ENCODE peak calls at places on chromosome 5, in seven cellular contexts. A is Peyer's patch, S is lower lobe of right lung, I is AG04450, J is tibial nerve, V is fibroblast of lung, F is stomach. H is an unnamed sample.

GRCh38 chr5:52947851-52948250 is 41.3 kb upstream of the ITGA2 start:
- DNase-seq in A (no peak), S (no peak), I (no peak), J (no peak), V (no peak), F (no peak), H (no peak)

GRCh38 chr5:150640311-150641005 is at the start of gene SYNPO:
- DNase-seq in A (no peak), S (no peak), I (peak; percentile 80), J (peak; percentile 74), V (peak; percentile 95), F (peak; percentile 53), H (no peak)

GRCh38 chr5:179862296-179862695 is 3.7 kb upstream of the MRNIP start:
- DNase-seq in A (no peak), S (no peak), I (no peak), J (no peak), V (no peak), F (no peak), H (no peak)

GRCh38 chr5:134585966-134586365 is 46.7 kb downstream of the SAR1B start:
- DNase-seq in A (no peak), S (no peak), I (no peak), J (no peak), V (no peak), F (no peak), H (no peak)

GRCh38 chr5:134570886-134571285 is 45.4 kb downstream of the JADE2 start:
- DNase-seq in A (no peak), S (no peak), I (no peak), J (no peak), V (no peak), F (no peak), H (no peak)

GRCh38 chr5:97167435-97167834 is 15.6 kb downstream of the RIOK2 start:
- DNase-seq in A (no peak), S (no peak), I (no peak), J (no peak), V (no peak), F (no peak), H (no peak)

GRCh38 chr5:131379071-131379538 is 115.3 kb downstream of the CDC42SE2 start:
- DNase-seq in A (no peak), S (no peak), I (no peak), J (no peak), V (peak; percentile 15), F (no peak), H (no peak)

GRCh38 chr5:173326501-173326960 is 1.7 kb downstream of the STC2 start:
- DNase-seq in A (no peak), S (no peak), I (peak; percentile 72), J (no peak), V (peak; percentile 90), F (no peak), H (no peak)

GRCh38 chr5:138793481-138794010 is 40.3 kb downstream of the CTNNA1 start:
- DNase-seq in A (no peak), S (no peak), I (no peak), J (no peak), V (peak; percentile 30), F (no peak), H (no peak)

GRCh38 chr5:471750-472058 is 28.7 kb downstream of the EXOC3 start:
- DNase-seq in A (no peak), S (no peak), I (no peak), J (no peak), V (no peak), F (no peak), H (no peak)

GRCh38 chr5:134600600-134600999 is 32.0 kb downstream of the SAR1B start:
- DNase-seq in A (no peak), S (no peak), I (peak; percentile 45), J (no peak), V (no peak), F (no peak), H (no peak)

GRCh38 chr5:159469496-159470370 is 139.4 kb upstream of the IL12B start:
- DNase-seq in A (no peak), S (no peak), I (no peak), J (no peak), V (no peak), F (no peak), H (peak; percentile 38)

GRCh38 chr5:61319388-61320146 is 12.5 kb upstream of the ZSWIM6 start:
- DNase-seq in A (peak; percentile 50), S (no peak), I (no peak), J (no peak), V (no peak), F (no peak), H (no peak)

GRCh38 chr5:80406980-80407734 is 707 bp upstream of the ZFYVE16 start:
- DNase-seq in A (peak; percentile 30), S (peak; percentile 52), I (no peak), J (peak; percentile 19), V (peak; percentile 40), F (no peak), H (peak; percentile 9)

GRCh38 chr5:96157841-96158291 is 196.2 kb upstream of the ELL2 start:
- DNase-seq in A (no peak), S (no peak), I (no peak), J (no peak), V (no peak), F (no peak), H (no peak)

GRCh38 chr5:74074111-74074510 is 448.1 kb downstream of the ARHGEF28 start:
- DNase-seq in A (no peak), S (no peak), I (no peak), J (no peak), V (no peak), F (no peak), H (no peak)

GRCh38 chr5:7047862-7048261 is 334.6 kb downstream of the TENT4A start:
- DNase-seq in A (no peak), S (no peak), I (no peak), J (no peak), V (no peak), F (peak; percentile 66), H (no peak)

GRCh38 chr5:111235635-111236034 is 11.5 kb downstream of the CAMK4 start:
- DNase-seq in A (no peak), S (no peak), I (no peak), J (no peak), V (no peak), F (no peak), H (no peak)

GRCh38 chr5:135481908-135482307 is 29.8 kb upstream of the TIFAB start:
- DNase-seq in A (no peak), S (no peak), I (no peak), J (no peak), V (no peak), F (no peak), H (no peak)

GRCh38 chr5:91706785-91707520 is 323.8 kb upstream of the ARRDC3 start:
- DNase-seq in A (no peak), S (no peak), I (no peak), J (no peak), V (peak; percentile 21), F (no peak), H (no peak)

GRCh38 chr5:161846731-161847130 is 1.2 kb upstream of the GABRA1 start:
- DNase-seq in A (no peak), S (no peak), I (no peak), J (no peak), V (no peak), F (no peak), H (no peak)

GRCh38 chr5:5752844-5753243 is 330.4 kb downstream of the ICE1 start:
- DNase-seq in A (peak; percentile 29), S (no peak), I (no peak), J (no peak), V (no peak), F (no peak), H (no peak)
- H3K9me3 ChIP-seq in A (no peaks in the 10 kb centered on the region), S (no peaks in the 10 kb centered on the region), I (peaks cover 16% of the 10 kb centered on the region), J (no peaks in the 10 kb centered on the region), V (no peaks in the 10 kb centered on the region), F (no peaks in the 10 kb centered on the region), H (no peaks in the 10 kb centered on the region)

DNA sequence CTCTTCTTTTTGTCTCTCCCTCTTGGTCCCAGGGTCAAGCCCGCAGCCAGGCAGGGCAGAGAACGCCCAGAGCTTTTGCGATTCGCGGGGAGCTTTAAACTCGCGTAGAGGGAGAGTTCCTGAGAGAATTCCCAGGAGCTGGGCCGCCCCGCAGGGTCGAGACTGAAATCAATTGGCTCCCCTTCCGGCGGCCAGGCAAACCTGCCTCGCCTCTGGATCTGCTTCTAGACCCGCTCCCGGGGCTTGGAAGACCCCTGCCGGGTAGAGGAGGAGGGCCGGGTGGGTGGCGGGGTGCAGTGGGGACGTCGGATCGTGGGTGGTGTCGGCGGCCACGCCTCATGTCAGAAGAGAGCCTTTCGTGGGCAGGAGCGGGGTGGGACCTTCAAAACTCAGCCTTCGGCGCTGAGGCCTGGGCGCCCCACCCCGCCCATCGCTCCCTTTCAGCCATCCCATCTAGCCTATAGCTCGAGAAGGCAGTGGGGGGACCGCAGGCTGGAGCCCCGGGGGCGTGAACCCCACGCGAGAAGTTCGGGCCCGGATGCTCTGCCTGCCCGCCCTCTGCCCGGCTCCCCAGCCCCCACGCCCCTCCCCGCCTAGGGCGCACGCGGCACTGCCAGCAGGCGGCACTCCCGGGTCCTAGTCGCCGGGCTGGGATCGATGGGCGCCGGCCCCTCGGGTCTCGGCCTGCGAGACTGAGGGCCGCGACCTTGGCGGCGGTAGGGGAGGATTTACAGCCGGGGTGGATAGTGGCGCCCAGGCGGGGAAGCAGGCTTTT is 6.1 kb downstream of the PRDM6 start:
- DNase-seq in A (no peak), S (no peak), I (no peak), J (no peak), V (peak; percentile 69), F (no peak), H (no peak)
- H3K27me3 ChIP-seq in A (peaks cover 8% of the 10 kb centered on the region), S (peaks cover 86% of the 10 kb centered on the region), I (peaks cover 33% of the 10 kb centered on the region), J (peaks cover 97% of the 10 kb centered on the region), V (no peaks in the 10 kb centered on the region), F (peaks cover 24% of the 10 kb centered on the region), H (peaks cover 69% of the 10 kb centered on the region)

DNA sequence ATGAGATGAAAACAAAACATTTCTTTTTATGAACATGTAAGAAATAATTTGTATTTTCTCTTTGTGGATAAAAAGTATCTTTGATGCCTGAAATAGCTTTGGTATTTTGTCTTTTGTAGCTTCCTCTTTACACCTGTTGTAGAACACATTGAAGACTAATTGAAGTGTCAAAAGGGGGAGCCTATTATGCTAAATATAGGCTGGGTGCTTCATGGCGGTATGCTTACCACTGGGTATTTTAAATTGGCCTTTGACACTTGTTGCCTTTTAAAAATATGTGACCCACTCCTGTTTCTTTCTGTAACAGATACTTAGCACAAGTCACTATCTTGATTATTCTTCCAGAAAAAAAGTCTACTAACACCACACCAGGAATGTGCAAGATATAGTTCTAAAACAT is 226.4 kb downstream of the KIAA0825 start:
- DNase-seq in A (no peak), S (no peak), I (no peak), J (no peak), V (no peak), F (no peak), H (no peak)
- TF ChIP-seq CTCF in A (no peak), S (no peak), I (no peak), J (no peak), V (no peak), F (no peak), H (no peak)

GRCh38 chr5:2865856-2866546 is 114.5 kb upstream of the IRX2 start:
- DNase-seq in A (no peak), S (no peak), I (no peak), J (no peak), V (no peak), F (no peak), H (no peak)

GRCh38 chr5:2866622-2867372 is 115.3 kb upstream of the IRX2 start:
- DNase-seq in A (no peak), S (no peak), I (no peak), J (no peak), V (no peak), F (no peak), H (no peak)

GRCh38 chr5:2863133-2863532 is 111.7 kb upstream of the IRX2 start:
- DNase-seq in A (no peak), S (no peak), I (no peak), J (no peak), V (no peak), F (no peak), H (no peak)

GRCh38 chr5:2863675-2864433 is 112.4 kb upstream of the IRX2 start:
- DNase-seq in A (no peak), S (no peak), I (no peak), J (no peak), V (no peak), F (no peak), H (no peak)

GRCh38 chr5:2864515-2864914 is 113.0 kb upstream of the IRX2 start:
- DNase-seq in A (no peak), S (no peak), I (no peak), J (no peak), V (no peak), F (no peak), H (no peak)
- H3K9me3 ChIP-seq in A (no peaks in the 10 kb centered on the region), S (no peaks in the 10 kb centered on the region), I (peaks cover 74% of the 10 kb centered on the region), J (no peaks in the 10 kb centered on the region), V (no peaks in the 10 kb centered on the region), F (no peaks in the 10 kb centered on the region), H (no peaks in the 10 kb centered on the region)